ENCODE peak calls at places on chromosomes 3 and 15, in eight cellular contexts. One of them, this sample, is unnamed.

GRCh38 chr15:64275934-64276333 is 80.0 kb downstream of the CSNK1G1 start:
- DNase-seq in cardiac fibroblast: no peak
- DNase-seq in renal cortical epithelial cell: no peak
- DNase-seq in frontal cortex: no peak
- DNase-seq in NCI-H510A: no peak
- DNase-seq in HS-27A: no peak
- DNase-seq in NCI-H1436: no peak
- DNase-seq in adrenal gland: no peak
- DNase-seq in this sample: no peak

GRCh38 chr3:181418249-181418648 is 293.5 kb upstream of the SOX2 start:
- DNase-seq in renal cortical epithelial cell: no peak
- DNase-seq in HS-27A: no peak
- DNase-seq in NCI-H510A: no peak
- DNase-seq in frontal cortex: no peak
- DNase-seq in cardiac fibroblast: no peak
- DNase-seq in adrenal gland: no peak
- DNase-seq in NCI-H1436: no peak
- DNase-seq in this sample: no peak

GRCh38 chr15:70701891-70702568 is 61.3 kb downstream of the UACA start:
- DNase-seq in NCI-H510A: no peak
- DNase-seq in cardiac fibroblast: peak
- DNase-seq in HS-27A: peak
- DNase-seq in adrenal gland: no peak
- DNase-seq in renal cortical epithelial cell: peak
- DNase-seq in NCI-H1436: no peak
- DNase-seq in frontal cortex: no peak
- DNase-seq in this sample: peak

GRCh38 chr3:195066441-195066841 is 204.5 kb downstream of the XXYLT1 start:
- DNase-seq in frontal cortex: no peak
- DNase-seq in HS-27A: no peak
- DNase-seq in renal cortical epithelial cell: no peak
- DNase-seq in NCI-H510A: no peak
- DNase-seq in NCI-H1436: no peak
- DNase-seq in adrenal gland: no peak
- DNase-seq in cardiac fibroblast: no peak
- DNase-seq in this sample: no peak

GRCh38 chr3:135851201-135852061 is 114.1 kb upstream of the PPP2R3A start:
- DNase-seq in cardiac fibroblast: peak
- DNase-seq in HS-27A: no peak
- DNase-seq in adrenal gland: no peak
- DNase-seq in renal cortical epithelial cell: peak
- DNase-seq in NCI-H1436: peak
- DNase-seq in frontal cortex: no peak
- DNase-seq in NCI-H510A: no peak
- DNase-seq in this sample: no peak

GRCh38 chr15:91967935-91968605 is 114.6 kb downstream of the SLCO3A1 start:
- DNase-seq in frontal cortex: no peak
- DNase-seq in NCI-H510A: no peak
- DNase-seq in cardiac fibroblast: no peak
- DNase-seq in HS-27A: no peak
- DNase-seq in adrenal gland: no peak
- DNase-seq in renal cortical epithelial cell: peak
- DNase-seq in NCI-H1436: no peak
- DNase-seq in this sample: no peak

GRCh38 chr15:98144388-98144787 is 183.9 kb downstream of the ARRDC4 start:
- DNase-seq in NCI-H510A: no peak
- DNase-seq in adrenal gland: no peak
- DNase-seq in HS-27A: no peak
- DNase-seq in cardiac fibroblast: no peak
- DNase-seq in frontal cortex: no peak
- DNase-seq in renal cortical epithelial cell: no peak
- DNase-seq in NCI-H1436: no peak
- DNase-seq in this sample: no peak

GRCh38 chr3:171677706-171678105 is 132.6 kb downstream of the PLD1 start:
- DNase-seq in NCI-H1436: no peak
- DNase-seq in renal cortical epithelial cell: peak
- DNase-seq in frontal cortex: no peak
- DNase-seq in cardiac fibroblast: no peak
- DNase-seq in HS-27A: no peak
- DNase-seq in NCI-H510A: no peak
- DNase-seq in adrenal gland: no peak
- DNase-seq in this sample: no peak

GRCh38 chr3:121916189-121916588 is 22.0 kb downstream of the SLC15A2 start:
- DNase-seq in renal cortical epithelial cell: peak
- DNase-seq in adrenal gland: no peak
- DNase-seq in cardiac fibroblast: no peak
- DNase-seq in frontal cortex: no peak
- DNase-seq in NCI-H510A: no peak
- DNase-seq in HS-27A: no peak
- DNase-seq in NCI-H1436: no peak
- DNase-seq in this sample: no peak

GRCh38 chr3:171155122-171155700 is 128.7 kb upstream of the SLC2A2 start:
- DNase-seq in cardiac fibroblast: no peak
- DNase-seq in renal cortical epithelial cell: peak
- DNase-seq in NCI-H1436: no peak
- DNase-seq in HS-27A: no peak
- DNase-seq in frontal cortex: no peak
- DNase-seq in adrenal gland: no peak
- DNase-seq in NCI-H510A: no peak
- DNase-seq in this sample: no peak

GRCh38 chr3:71694358-71694999 is 30.7 kb downstream of the EIF4E3 start:
- DNase-seq in frontal cortex: no peak
- DNase-seq in cardiac fibroblast: peak
- DNase-seq in adrenal gland: no peak
- DNase-seq in NCI-H510A: no peak
- DNase-seq in NCI-H1436: no peak
- DNase-seq in HS-27A: no peak
- DNase-seq in renal cortical epithelial cell: peak
- DNase-seq in this sample: no peak

GRCh38 chr15:59456114-59456513 is 18.1 kb downstream of the FAM81A start:
- DNase-seq in NCI-H1436: no peak
- DNase-seq in HS-27A: no peak
- DNase-seq in NCI-H510A: peak
- DNase-seq in frontal cortex: no peak
- DNase-seq in cardiac fibroblast: no peak
- DNase-seq in renal cortical epithelial cell: no peak
- DNase-seq in adrenal gland: no peak
- DNase-seq in this sample: no peak

GRCh38 chr3:66675383-66675782 is 174.6 kb upstream of the LRIG1 start:
- DNase-seq in frontal cortex: no peak
- DNase-seq in NCI-H510A: no peak
- DNase-seq in HS-27A: no peak
- DNase-seq in adrenal gland: no peak
- DNase-seq in renal cortical epithelial cell: no peak
- DNase-seq in NCI-H1436: no peak
- DNase-seq in cardiac fibroblast: peak
- DNase-seq in this sample: no peak

GRCh38 chr3:48406443-48407431 is 23.1 kb downstream of the PLXNB1 start:
- DNase-seq in renal cortical epithelial cell: no peak
- DNase-seq in frontal cortex: peak
- DNase-seq in adrenal gland: no peak
- DNase-seq in cardiac fibroblast: no peak
- DNase-seq in NCI-H1436: no peak
- DNase-seq in NCI-H510A: no peak
- DNase-seq in HS-27A: no peak
- DNase-seq in this sample: no peak

GRCh38 chr15:57861805-57862586 is 155.5 kb downstream of the POLR2M start:
- DNase-seq in NCI-H1436: no peak
- DNase-seq in frontal cortex: no peak
- DNase-seq in HS-27A: peak
- DNase-seq in NCI-H510A: no peak
- DNase-seq in adrenal gland: peak
- DNase-seq in cardiac fibroblast: peak
- DNase-seq in renal cortical epithelial cell: peak
- DNase-seq in this sample: peak

GRCh38 chr15:26461847-26462608 is 310.8 kb downstream of the GABRB3 start:
- DNase-seq in HS-27A: no peak
- DNase-seq in NCI-H510A: no peak
- DNase-seq in adrenal gland: no peak
- DNase-seq in frontal cortex: no peak
- DNase-seq in NCI-H1436: no peak
- DNase-seq in cardiac fibroblast: no peak
- DNase-seq in renal cortical epithelial cell: no peak
- DNase-seq in this sample: no peak

GRCh38 chr15:90059208-90059985 is 42.9 kb downstream of the IDH2 start:
- DNase-seq in NCI-H510A: no peak
- DNase-seq in HS-27A: no peak
- DNase-seq in NCI-H1436: no peak
- DNase-seq in frontal cortex: no peak
- DNase-seq in renal cortical epithelial cell: no peak
- DNase-seq in adrenal gland: peak
- DNase-seq in cardiac fibroblast: no peak
- DNase-seq in this sample: no peak

GRCh38 chr3:168442502-168442901 is 346.8 kb upstream of the GOLIM4 start:
- DNase-seq in adrenal gland: no peak
- DNase-seq in HS-27A: no peak
- DNase-seq in renal cortical epithelial cell: no peak
- DNase-seq in NCI-H1436: no peak
- DNase-seq in cardiac fibroblast: no peak
- DNase-seq in frontal cortex: no peak
- DNase-seq in NCI-H510A: no peak
- DNase-seq in this sample: no peak

GRCh38 chr3:47283596-47284364 is 1.0 kb downstream of the KLHL18 start:
- DNase-seq in HS-27A: no peak
- DNase-seq in cardiac fibroblast: no peak
- DNase-seq in adrenal gland: no peak
- DNase-seq in renal cortical epithelial cell: no peak
- DNase-seq in frontal cortex: no peak
- DNase-seq in NCI-H1436: no peak
- DNase-seq in NCI-H510A: no peak
- DNase-seq in this sample: no peak

GRCh38 chr3:48399387-48400172 is 27.6 kb downstream of the FBXW12 start:
- DNase-seq in cardiac fibroblast: no peak
- DNase-seq in frontal cortex: no peak
- DNase-seq in HS-27A: no peak
- DNase-seq in renal cortical epithelial cell: peak
- DNase-seq in adrenal gland: no peak
- DNase-seq in NCI-H1436: no peak
- DNase-seq in NCI-H510A: no peak
- DNase-seq in this sample: no peak

GRCh38 chr3:72446406-72447058 is 401.7 kb downstream of the SHQ1 start:
- DNase-seq in NCI-H510A: no peak
- DNase-seq in cardiac fibroblast: peak
- DNase-seq in HS-27A: peak
- DNase-seq in frontal cortex: no peak
- DNase-seq in NCI-H1436: no peak
- DNase-seq in adrenal gland: no peak
- DNase-seq in renal cortical epithelial cell: peak
- DNase-seq in this sample: no peak

GRCh38 chr15:58332676-58333400 is 99.0 kb upstream of the LIPC start:
- DNase-seq in renal cortical epithelial cell: peak
- DNase-seq in adrenal gland: no peak
- DNase-seq in HS-27A: no peak
- DNase-seq in frontal cortex: no peak
- DNase-seq in cardiac fibroblast: peak
- DNase-seq in NCI-H510A: no peak
- DNase-seq in NCI-H1436: no peak
- DNase-seq in this sample: no peak

GRCh38 chr3:155884292-155884691 is 13.8 kb downstream of the GMPS start:
- DNase-seq in cardiac fibroblast: no peak
- DNase-seq in NCI-H510A: no peak
- DNase-seq in frontal cortex: no peak
- DNase-seq in NCI-H1436: no peak
- DNase-seq in HS-27A: no peak
- DNase-seq in adrenal gland: no peak
- DNase-seq in renal cortical epithelial cell: no peak
- DNase-seq in this sample: no peak

GRCh38 chr15:48516125-48516524 is 129.4 kb downstream of the FBN1 start:
- DNase-seq in NCI-H510A: no peak
- DNase-seq in HS-27A: no peak
- DNase-seq in renal cortical epithelial cell: no peak
- DNase-seq in adrenal gland: no peak
- DNase-seq in NCI-H1436: no peak
- DNase-seq in frontal cortex: no peak
- DNase-seq in cardiac fibroblast: no peak
- DNase-seq in this sample: no peak

GRCh38 chr3:88005066-88005465 is 53.7 kb downstream of the CGGBP1 start:
- DNase-seq in NCI-H510A: no peak
- DNase-seq in cardiac fibroblast: peak
- DNase-seq in renal cortical epithelial cell: peak
- DNase-seq in frontal cortex: no peak
- DNase-seq in adrenal gland: no peak
- DNase-seq in NCI-H1436: no peak
- DNase-seq in HS-27A: no peak
- DNase-seq in this sample: no peak

GRCh38 chr3:149977391-149977790 is 6.7 kb upstream of the PFN2 start:
- DNase-seq in adrenal gland: no peak
- DNase-seq in HS-27A: no peak
- DNase-seq in NCI-H510A: no peak
- DNase-seq in cardiac fibroblast: peak
- DNase-seq in renal cortical epithelial cell: no peak
- DNase-seq in frontal cortex: no peak
- DNase-seq in NCI-H1436: no peak
- DNase-seq in this sample: no peak

GRCh38 chr15:26051771-26052685 is 188.9 kb upstream of the ATP10A start:
- DNase-seq in cardiac fibroblast: peak
- DNase-seq in renal cortical epithelial cell: no peak
- DNase-seq in NCI-H510A: no peak
- DNase-seq in NCI-H1436: no peak
- DNase-seq in adrenal gland: no peak
- DNase-seq in HS-27A: no peak
- DNase-seq in frontal cortex: no peak
- DNase-seq in this sample: no peak

GRCh38 chr3:192917508-192918274 is at the start of gene MB21D2:
- DNase-seq in cardiac fibroblast: peak
- DNase-seq in renal cortical epithelial cell: peak
- DNase-seq in HS-27A: peak
- DNase-seq in NCI-H1436: peak
- DNase-seq in NCI-H510A: peak
- DNase-seq in frontal cortex: peak
- DNase-seq in adrenal gland: peak
- DNase-seq in this sample: peak

GRCh38 chr3:189961525-189962161 is 159.1 kb downstream of the P3H2 start:
- DNase-seq in cardiac fibroblast: peak
- DNase-seq in NCI-H1436: peak
- DNase-seq in renal cortical epithelial cell: peak
- DNase-seq in frontal cortex: peak
- DNase-seq in adrenal gland: peak
- DNase-seq in HS-27A: peak
- DNase-seq in NCI-H510A: peak
- DNase-seq in this sample: peak

GRCh38 chr15:88745696-88746095 is 57.5 kb upstream of the ACAN start:
- DNase-seq in cardiac fibroblast: peak
- DNase-seq in NCI-H1436: no peak
- DNase-seq in NCI-H510A: no peak
- DNase-seq in HS-27A: peak
- DNase-seq in adrenal gland: no peak
- DNase-seq in frontal cortex: no peak
- DNase-seq in renal cortical epithelial cell: peak
- DNase-seq in this sample: no peak

GRCh38 chr3:50269977-50270413 is 1.0 kb downstream of the SEMA3B start:
- DNase-seq in NCI-H510A: no peak
- DNase-seq in HS-27A: no peak
- DNase-seq in renal cortical epithelial cell: peak
- DNase-seq in cardiac fibroblast: peak
- DNase-seq in NCI-H1436: no peak
- DNase-seq in adrenal gland: peak
- DNase-seq in frontal cortex: no peak
- DNase-seq in this sample: no peak

GRCh38 chr15:89781055-89781454 is 4.9 kb downstream of the MESP2 start:
- DNase-seq in adrenal gland: no peak
- DNase-seq in NCI-H510A: no peak
- DNase-seq in HS-27A: no peak
- DNase-seq in cardiac fibroblast: no peak
- DNase-seq in NCI-H1436: no peak
- DNase-seq in renal cortical epithelial cell: no peak
- DNase-seq in frontal cortex: no peak
- DNase-seq in this sample: no peak

GRCh38 chr15:42693942-42694341 is 43.0 kb downstream of the CDAN1 start:
- DNase-seq in adrenal gland: no peak
- DNase-seq in renal cortical epithelial cell: no peak
- DNase-seq in frontal cortex: no peak
- DNase-seq in HS-27A: no peak
- DNase-seq in cardiac fibroblast: no peak
- DNase-seq in NCI-H510A: no peak
- DNase-seq in NCI-H1436: no peak
- DNase-seq in this sample: no peak